ENCODE peak calls at places on chromosomes 12 and 14, in eight cellular contexts. One of them, this sample, is unnamed.

GRCh38 chr12:99087278-99087677 is 442.2 kb downstream of the APAF1 start:
- DNase-seq in coronary artery: no peak
- DNase-seq in WTC11: no peak
- DNase-seq in KBM-7: no peak
- DNase-seq in activated T-helper 1 cell treated with Interleukin-2 at 50 U/mL for 16 hours: no peak
- DNase-seq in activated CD4-positive, CD25-positive, alpha-beta regulatory T cell: no peak
- DNase-seq in stimulated activated CD8-positive, alpha-beta memory T cell treated with anti-CD3 and anti-CD28 coated beads, Interleukin-4, amount 100 ng/mL, for 1 hour: no peak
- DNase-seq in CD8-positive, alpha-beta memory T cell: no peak
- DNase-seq in this sample: peak

GRCh38 chr12:67280572-67280971 is 11.4 kb downstream of the CAND1 start:
- DNase-seq in WTC11: no peak
- DNase-seq in coronary artery: no peak
- DNase-seq in activated CD4-positive, CD25-positive, alpha-beta regulatory T cell: no peak
- DNase-seq in stimulated activated CD8-positive, alpha-beta memory T cell treated with anti-CD3 and anti-CD28 coated beads, Interleukin-4, amount 100 ng/mL, for 1 hour: no peak
- DNase-seq in CD8-positive, alpha-beta memory T cell: no peak
- DNase-seq in activated T-helper 1 cell treated with Interleukin-2 at 50 U/mL for 16 hours: no peak
- DNase-seq in KBM-7: no peak
- DNase-seq in this sample: no peak

GRCh38 chr12:106078358-106079025 is 60.3 kb downstream of the NUAK1 start:
- DNase-seq in activated CD4-positive, CD25-positive, alpha-beta regulatory T cell: no peak
- DNase-seq in WTC11: no peak
- DNase-seq in stimulated activated CD8-positive, alpha-beta memory T cell treated with anti-CD3 and anti-CD28 coated beads, Interleukin-4, amount 100 ng/mL, for 1 hour: no peak
- DNase-seq in coronary artery: no peak
- DNase-seq in KBM-7: no peak
- DNase-seq in CD8-positive, alpha-beta memory T cell: no peak
- DNase-seq in activated T-helper 1 cell treated with Interleukin-2 at 50 U/mL for 16 hours: no peak
- DNase-seq in this sample: no peak

GRCh38 chr12:53989227-53990113 is 4.5 kb downstream of the HOXC10 start:
- DNase-seq in coronary artery: no peak
- DNase-seq in activated T-helper 1 cell treated with Interleukin-2 at 50 U/mL for 16 hours: no peak
- DNase-seq in KBM-7: peak
- DNase-seq in activated CD4-positive, CD25-positive, alpha-beta regulatory T cell: no peak
- DNase-seq in WTC11: no peak
- DNase-seq in CD8-positive, alpha-beta memory T cell: no peak
- DNase-seq in stimulated activated CD8-positive, alpha-beta memory T cell treated with anti-CD3 and anti-CD28 coated beads, Interleukin-4, amount 100 ng/mL, for 1 hour: no peak
- DNase-seq in this sample: peak

GRCh38 chr14:103385153-103385993 is at the start of gene MARK3:
- DNase-seq in activated T-helper 1 cell treated with Interleukin-2 at 50 U/mL for 16 hours: peak
- DNase-seq in CD8-positive, alpha-beta memory T cell: peak
- DNase-seq in coronary artery: peak
- DNase-seq in WTC11: peak
- DNase-seq in activated CD4-positive, CD25-positive, alpha-beta regulatory T cell: peak
- DNase-seq in KBM-7: peak
- DNase-seq in stimulated activated CD8-positive, alpha-beta memory T cell treated with anti-CD3 and anti-CD28 coated beads, Interleukin-4, amount 100 ng/mL, for 1 hour: peak
- DNase-seq in this sample: peak

GRCh38 chr12:77488041-77488620 is 342.6 kb upstream of the NAV3 start:
- DNase-seq in CD8-positive, alpha-beta memory T cell: no peak
- DNase-seq in WTC11: no peak
- DNase-seq in coronary artery: no peak
- DNase-seq in activated T-helper 1 cell treated with Interleukin-2 at 50 U/mL for 16 hours: no peak
- DNase-seq in stimulated activated CD8-positive, alpha-beta memory T cell treated with anti-CD3 and anti-CD28 coated beads, Interleukin-4, amount 100 ng/mL, for 1 hour: no peak
- DNase-seq in KBM-7: no peak
- DNase-seq in activated CD4-positive, CD25-positive, alpha-beta regulatory T cell: no peak
- DNase-seq in this sample: no peak

GRCh38 chr12:81692008-81692407 is 67.1 kb downstream of the PPFIA2 start:
- DNase-seq in stimulated activated CD8-positive, alpha-beta memory T cell treated with anti-CD3 and anti-CD28 coated beads, Interleukin-4, amount 100 ng/mL, for 1 hour: no peak
- DNase-seq in coronary artery: no peak
- DNase-seq in WTC11: no peak
- DNase-seq in activated CD4-positive, CD25-positive, alpha-beta regulatory T cell: no peak
- DNase-seq in CD8-positive, alpha-beta memory T cell: no peak
- DNase-seq in activated T-helper 1 cell treated with Interleukin-2 at 50 U/mL for 16 hours: no peak
- DNase-seq in KBM-7: no peak
- DNase-seq in this sample: no peak

GRCh38 chr14:51328089-51328941 is 88.3 kb downstream of the TMX1 start:
- DNase-seq in coronary artery: no peak
- DNase-seq in WTC11: no peak
- DNase-seq in activated CD4-positive, CD25-positive, alpha-beta regulatory T cell: no peak
- DNase-seq in stimulated activated CD8-positive, alpha-beta memory T cell treated with anti-CD3 and anti-CD28 coated beads, Interleukin-4, amount 100 ng/mL, for 1 hour: no peak
- DNase-seq in CD8-positive, alpha-beta memory T cell: no peak
- DNase-seq in activated T-helper 1 cell treated with Interleukin-2 at 50 U/mL for 16 hours: no peak
- DNase-seq in KBM-7: no peak
- DNase-seq in this sample: peak

GRCh38 chr12:19402743-19403400 is 36.4 kb upstream of the AEBP2 start:
- DNase-seq in CD8-positive, alpha-beta memory T cell: no peak
- DNase-seq in activated CD4-positive, CD25-positive, alpha-beta regulatory T cell: no peak
- DNase-seq in coronary artery: no peak
- DNase-seq in WTC11: no peak
- DNase-seq in activated T-helper 1 cell treated with Interleukin-2 at 50 U/mL for 16 hours: no peak
- DNase-seq in stimulated activated CD8-positive, alpha-beta memory T cell treated with anti-CD3 and anti-CD28 coated beads, Interleukin-4, amount 100 ng/mL, for 1 hour: no peak
- DNase-seq in KBM-7: no peak
- DNase-seq in this sample: no peak

GRCh38 chr12:71452006-71452405 is 12.4 kb downstream of the LGR5 start:
- DNase-seq in CD8-positive, alpha-beta memory T cell: no peak
- DNase-seq in coronary artery: no peak
- DNase-seq in activated CD4-positive, CD25-positive, alpha-beta regulatory T cell: no peak
- DNase-seq in KBM-7: no peak
- DNase-seq in activated T-helper 1 cell treated with Interleukin-2 at 50 U/mL for 16 hours: no peak
- DNase-seq in stimulated activated CD8-positive, alpha-beta memory T cell treated with anti-CD3 and anti-CD28 coated beads, Interleukin-4, amount 100 ng/mL, for 1 hour: no peak
- DNase-seq in WTC11: no peak
- DNase-seq in this sample: no peak

GRCh38 chr14:97703006-97703760 is 906.0 kb downstream of the VRK1 start:
- DNase-seq in WTC11: no peak
- DNase-seq in activated T-helper 1 cell treated with Interleukin-2 at 50 U/mL for 16 hours: no peak
- DNase-seq in stimulated activated CD8-positive, alpha-beta memory T cell treated with anti-CD3 and anti-CD28 coated beads, Interleukin-4, amount 100 ng/mL, for 1 hour: no peak
- DNase-seq in KBM-7: no peak
- DNase-seq in CD8-positive, alpha-beta memory T cell: no peak
- DNase-seq in activated CD4-positive, CD25-positive, alpha-beta regulatory T cell: no peak
- DNase-seq in coronary artery: no peak
- DNase-seq in this sample: no peak

GRCh38 chr14:67934087-67934486 is 114.5 kb downstream of the RAD51B start:
- DNase-seq in coronary artery: no peak
- DNase-seq in stimulated activated CD8-positive, alpha-beta memory T cell treated with anti-CD3 and anti-CD28 coated beads, Interleukin-4, amount 100 ng/mL, for 1 hour: no peak
- DNase-seq in WTC11: peak
- DNase-seq in activated CD4-positive, CD25-positive, alpha-beta regulatory T cell: no peak
- DNase-seq in KBM-7: peak
- DNase-seq in CD8-positive, alpha-beta memory T cell: no peak
- DNase-seq in activated T-helper 1 cell treated with Interleukin-2 at 50 U/mL for 16 hours: no peak
- DNase-seq in this sample: peak

GRCh38 chr12:20044836-20045235 is 323.5 kb upstream of the PDE3A start:
- DNase-seq in activated T-helper 1 cell treated with Interleukin-2 at 50 U/mL for 16 hours: no peak
- DNase-seq in KBM-7: no peak
- DNase-seq in WTC11: no peak
- DNase-seq in coronary artery: no peak
- DNase-seq in activated CD4-positive, CD25-positive, alpha-beta regulatory T cell: no peak
- DNase-seq in CD8-positive, alpha-beta memory T cell: no peak
- DNase-seq in stimulated activated CD8-positive, alpha-beta memory T cell treated with anti-CD3 and anti-CD28 coated beads, Interleukin-4, amount 100 ng/mL, for 1 hour: no peak
- DNase-seq in this sample: no peak

GRCh38 chr12:76688001-76688400 is 75.9 kb upstream of the ZDHHC17 start:
- DNase-seq in stimulated activated CD8-positive, alpha-beta memory T cell treated with anti-CD3 and anti-CD28 coated beads, Interleukin-4, amount 100 ng/mL, for 1 hour: no peak
- DNase-seq in coronary artery: no peak
- DNase-seq in activated CD4-positive, CD25-positive, alpha-beta regulatory T cell: no peak
- DNase-seq in KBM-7: no peak
- DNase-seq in CD8-positive, alpha-beta memory T cell: no peak
- DNase-seq in activated T-helper 1 cell treated with Interleukin-2 at 50 U/mL for 16 hours: no peak
- DNase-seq in WTC11: no peak
- DNase-seq in this sample: peak